ENCODE peak calls at places on chromosomes 11 and 22, in four cellular contexts. One of them, this sample, is unnamed.

GRCh38 chr11:88051386-88051785 is 123.9 kb downstream of the RAB38 start:
- DNase-seq in NCI-H345: no peak
- DNase-seq in nephron progenitor cell: no peak
- DNase-seq in NCI-H1930: no peak
- DNase-seq in this sample: no peak

GRCh38 chr11:111418436-111418787 is 39.3 kb upstream of the POU2AF1 start:
- DNase-seq in NCI-H1930: no peak
- DNase-seq in NCI-H345: no peak
- DNase-seq in nephron progenitor cell: no peak
- DNase-seq in this sample: no peak

GRCh38 chr11:77371646-77372045 is 70.2 kb upstream of the GDPD4 start:
- DNase-seq in NCI-H345: no peak
- DNase-seq in nephron progenitor cell: no peak
- DNase-seq in NCI-H1930: no peak
- DNase-seq in this sample: no peak

GRCh38 chr11:61042961-61043540 is 59.2 kb upstream of the CD5 start:
- DNase-seq in NCI-H1930: no peak
- DNase-seq in NCI-H345: no peak
- DNase-seq in nephron progenitor cell: no peak
- DNase-seq in this sample: peak; percentile 77

GRCh38 chr11:128913806-128914205 is 22.6 kb downstream of the KCNJ5 start:
- DNase-seq in nephron progenitor cell: no peak
- DNase-seq in NCI-H1930: no peak
- DNase-seq in NCI-H345: no peak
- DNase-seq in this sample: no peak

GRCh38 chr11:34564406-34564805 is 50.8 kb upstream of the ELF5 start:
- DNase-seq in NCI-H1930: no peak
- DNase-seq in NCI-H345: no peak
- DNase-seq in nephron progenitor cell: no peak
- DNase-seq in this sample: no peak

GRCh38 chr11:44260081-44260480 is 49.9 kb downstream of the ALX4 start:
- DNase-seq in NCI-H1930: no peak
- DNase-seq in nephron progenitor cell: no peak
- DNase-seq in NCI-H345: no peak
- DNase-seq in this sample: no peak

GRCh38 chr11:93736129-93736528 is 5.2 kb downstream of the TAF1D start:
- DNase-seq in NCI-H1930: no peak
- DNase-seq in NCI-H345: no peak
- DNase-seq in nephron progenitor cell: no peak
- DNase-seq in this sample: no peak

GRCh38 chr22:47933891-47934290 is 1171.4 kb downstream of the TBC1D22A start:
- DNase-seq in NCI-H1930: no peak
- DNase-seq in NCI-H345: no peak
- DNase-seq in nephron progenitor cell: no peak
- DNase-seq in this sample: no peak

GRCh38 chr11:83641511-83641910 is 355.3 kb upstream of the CCDC90B start:
- DNase-seq in nephron progenitor cell: no peak
- DNase-seq in NCI-H345: no peak
- DNase-seq in NCI-H1930: no peak
- DNase-seq in this sample: no peak

GRCh38 chr11:48669146-48669545 is 180.6 kb downstream of the OR4A47 start:
- DNase-seq in NCI-H1930: no peak
- DNase-seq in NCI-H345: no peak
- DNase-seq in nephron progenitor cell: no peak
- DNase-seq in this sample: no peak

GRCh38 chr11:121145826-121146225 is 44.8 kb downstream of the TECTA start:
- DNase-seq in nephron progenitor cell: no peak
- DNase-seq in NCI-H1930: no peak
- DNase-seq in NCI-H345: no peak
- DNase-seq in this sample: no peak

GRCh38 chr11:76612226-76612625 is 58.3 kb downstream of the LRRC32 start:
- DNase-seq in NCI-H345: no peak
- DNase-seq in nephron progenitor cell: no peak
- DNase-seq in NCI-H1930: no peak
- DNase-seq in this sample: no peak